ENCODE peak calls at places on chromosome X, in seven cellular contexts. R, T, Q, E, N, F and U are unnamed samples.

GRCh38 chrX:153477039-153477438 is 6.7 kb upstream of the HAUS7 start:
- DNase-seq in R (no peak), T (no peak), Q (no peak), E (no peak), N (peak), F (peak), U (peak)

GRCh38 chrX:153388722-153389459 is 12.3 kb downstream of the PNMA6E start:
- DNase-seq in R (no peak), T (no peak), Q (no peak), E (no peak), N (no peak), F (no peak), U (no peak)

GRCh38 chrX:114073926-114074325 is 510.0 kb upstream of the HTR2C start:
- DNase-seq in R (no peak), T (no peak), Q (no peak), E (no peak), N (no peak), F (no peak), U (no peak)

GRCh38 chrX:20378291-20378920 is 111.7 kb upstream of the RPS6KA3 start:
- DNase-seq in R (no peak), T (no peak), Q (no peak), E (no peak), N (no peak), F (no peak), U (peak)

GRCh38 chrX:94908171-94908570 is 1234.2 kb downstream of the FAM133A start:
- DNase-seq in R (no peak), T (no peak), Q (no peak), E (peak), N (no peak), F (no peak), U (no peak)

GRCh38 chrX:56231706-56232105 is 450 bp upstream of the KLF8 start:
- DNase-seq in R (no peak), T (no peak), Q (no peak), E (no peak), N (no peak), F (no peak), U (no peak)

GRCh38 chrX:33607042-33607595 is 395.8 kb upstream of the DMD start:
- DNase-seq in R (no peak), T (no peak), Q (no peak), E (no peak), N (no peak), F (no peak), U (no peak)

GRCh38 chrX:129842510-129843208 is 1.0 kb downstream of the ZDHHC9 start:
- DNase-seq in R (peak), T (no peak), Q (no peak), E (no peak), N (no peak), F (no peak), U (peak)

GRCh38 chrX:33128048-33128805 is 83.1 kb downstream of the DMD start:
- DNase-seq in R (no peak), T (no peak), Q (no peak), E (no peak), N (no peak), F (no peak), U (no peak)

GRCh38 chrX:102712216-102712966 is at the start of gene GPRASP2:
- DNase-seq in R (peak), T (no peak), Q (no peak), E (peak), N (peak), F (peak), U (no peak)

GRCh38 chrX:47311857-47312774 is 58.3 kb upstream of the ZNF157 start:
- DNase-seq in R (no peak), T (peak), Q (peak), E (no peak), N (peak), F (peak), U (peak)

GRCh38 chrX:72081605-72082320 is 50.0 kb downstream of the RTL5 start:
- DNase-seq in R (no peak), T (no peak), Q (no peak), E (no peak), N (no peak), F (no peak), U (no peak)

GRCh38 chrX:41133551-41133950 is 48.3 kb downstream of the USP9X start:
- DNase-seq in R (no peak), T (no peak), Q (no peak), E (no peak), N (no peak), F (no peak), U (no peak)

GRCh38 chrX:68660746-68661145 is 13.3 kb downstream of the STARD8 start:
- DNase-seq in R (no peak), T (no peak), Q (no peak), E (no peak), N (no peak), F (no peak), U (no peak)

GRCh38 chrX:43559643-43560042 is 96.5 kb upstream of the MAOA start:
- DNase-seq in R (no peak), T (no peak), Q (no peak), E (no peak), N (peak), F (peak), U (peak)